ENCODE peak calls at places on chromosomes 13 and 19, in six cellular contexts. J is fibroblast of lung; X is stimulated activated CD4-positive, alpha-beta T cell treated with anti-CD3 and anti-CD28 coated beads, Interleukin-4, amount 100 ng/mL, for 24 hours; E is progenitor cell of endocrine pancreas; L is A549; Y is NCI-H1417. Z is an unnamed sample.

GRCh38 chr19:17948474-17948966 is 15.7 kb downstream of the CCDC124 start:
- DNase-seq in J (no peak), X (no peak), E (no peak), L (no peak), Y (no peak), Z (peak)

GRCh38 chr19:13864513-13865242 is 12.3 kb upstream of the NANOS3 start:
- DNase-seq in J (no peak), X (no peak), E (no peak), L (no peak), Y (peak), Z (peak)

GRCh38 chr13:38670627-38671026 is 16.2 kb upstream of the FREM2 start:
- DNase-seq in J (peak), X (no peak), E (no peak), L (no peak), Y (no peak), Z (no peak)

GRCh38 chr13:26219726-26220125 is 2.4 kb downstream of the RNF6 start:
- DNase-seq in J (peak), X (no peak), E (no peak), L (no peak), Y (no peak), Z (no peak)

GRCh38 chr13:89568276-89568675 is 1779.2 kb upstream of the MIR17HG start:
- DNase-seq in J (peak), X (no peak), E (no peak), L (no peak), Y (no peak), Z (no peak)

GRCh38 chr19:41886761-41887710 is 4.1 kb downstream of the ARHGEF1 start:
- DNase-seq in J (no peak), X (peak), E (no peak), L (no peak), Y (no peak), Z (no peak)

GRCh38 chr19:434152-434960 is 25.4 kb upstream of the C2CD4C start:
- DNase-seq in J (no peak), X (no peak), E (no peak), L (no peak), Y (no peak), Z (no peak)

GRCh38 chr19:33332248-33332647 is 29.9 kb upstream of the CEBPA start:
- DNase-seq in J (no peak), X (no peak), E (no peak), L (no peak), Y (no peak), Z (no peak)

GRCh38 chr13:79392882-79393563 is 13.0 kb downstream of the RBM26 start:
- DNase-seq in J (peak), X (peak), E (no peak), L (no peak), Y (no peak), Z (peak)

GRCh38 chr13:113947321-113948033 is 26.4 kb downstream of the C13orf46 start:
- DNase-seq in J (no peak), X (no peak), E (no peak), L (peak), Y (no peak), Z (peak)

GRCh38 chr19:18108897-18109296 is 11.3 kb downstream of the MAST3 start:
- DNase-seq in J (no peak), X (no peak), E (no peak), L (no peak), Y (no peak), Z (no peak)

GRCh38 chr19:4140237-4140711 is 13.2 kb upstream of the CREB3L3 start:
- DNase-seq in J (peak), X (peak), E (no peak), L (peak), Y (peak), Z (peak)

GRCh38 chr13:31638577-31638976 is 100.7 kb upstream of the RXFP2 start:
- DNase-seq in J (peak), X (no peak), E (no peak), L (no peak), Y (no peak), Z (no peak)

GRCh38 chr13:100506154-100506553 is 82.4 kb downstream of the GGACT start:
- DNase-seq in J (no peak), X (peak), E (no peak), L (no peak), Y (no peak), Z (peak)

GRCh38 chr13:43159007-43159406 is 135.6 kb downstream of the DNAJC15 start:
- DNase-seq in J (peak), X (no peak), E (no peak), L (no peak), Y (no peak), Z (peak)

GRCh38 chr19:3336680-3337523 is 29.5 kb upstream of the NFIC start:
- DNase-seq in J (peak), X (no peak), E (no peak), L (peak), Y (peak), Z (no peak)

GRCh38 chr13:101695870-101696516 is 243.5 kb downstream of the ITGBL1 start:
- DNase-seq in J (no peak), X (no peak), E (no peak), L (no peak), Y (no peak), Z (no peak)